ENCODE peak calls at places on chromosomes 3 and 15, in nine cellular contexts. One of them, this sample, is unnamed.

GRCh38 chr3:34463414-34463813 is 665.0 kb downstream of the PDCD6IP start:
- DNase-seq in heart left ventricle: no peak
- DNase-seq in tibial nerve: no peak
- DNase-seq in IMR-90: no peak
- DNase-seq in thyroid gland: no peak
- DNase-seq in sigmoid colon: no peak
- DNase-seq in HepG2: no peak
- DNase-seq in esophagus squamous epithelium: no peak
- DNase-seq in uterus: no peak
- DNase-seq in this sample: no peak

GRCh38 chr15:50523736-50524318 is 22.6 kb downstream of the USP50 start:
- DNase-seq in heart left ventricle: no peak
- DNase-seq in esophagus squamous epithelium: no peak
- DNase-seq in IMR-90: no peak
- DNase-seq in uterus: no peak
- DNase-seq in thyroid gland: no peak
- DNase-seq in tibial nerve: no peak
- DNase-seq in sigmoid colon: no peak
- DNase-seq in HepG2: no peak
- DNase-seq in this sample: no peak

GRCh38 chr3:126696701-126697267 is 7.3 kb upstream of the CHCHD6 start:
- DNase-seq in thyroid gland: peak; percentile 76
- DNase-seq in sigmoid colon: no peak
- DNase-seq in HepG2: no peak
- DNase-seq in esophagus squamous epithelium: no peak
- DNase-seq in uterus: no peak
- DNase-seq in IMR-90: no peak
- DNase-seq in tibial nerve: no peak
- DNase-seq in heart left ventricle: no peak
- DNase-seq in this sample: no peak

GRCh38 chr3:42473083-42473932 is 29.1 kb upstream of the VIPR1 start:
- DNase-seq in tibial nerve: no peak
- DNase-seq in esophagus squamous epithelium: no peak
- DNase-seq in sigmoid colon: no peak
- DNase-seq in HepG2: no peak
- DNase-seq in thyroid gland: peak; percentile 11
- DNase-seq in IMR-90: peak; percentile 16
- DNase-seq in uterus: no peak
- DNase-seq in heart left ventricle: no peak
- DNase-seq in this sample: peak; percentile 88

GRCh38 chr15:31037731-31038477 is 46.5 kb upstream of the MTMR10 start:
- DNase-seq in HepG2: no peak
- DNase-seq in tibial nerve: no peak
- DNase-seq in IMR-90: no peak
- DNase-seq in sigmoid colon: no peak
- DNase-seq in thyroid gland: no peak
- DNase-seq in esophagus squamous epithelium: no peak
- DNase-seq in uterus: no peak
- DNase-seq in heart left ventricle: no peak
- DNase-seq in this sample: no peak

GRCh38 chr3:185786956-185787877 is 37.6 kb downstream of the IGF2BP2 start:
- DNase-seq in IMR-90: no peak
- DNase-seq in heart left ventricle: no peak
- DNase-seq in sigmoid colon: no peak
- DNase-seq in esophagus squamous epithelium: no peak
- DNase-seq in uterus: no peak
- DNase-seq in thyroid gland: peak; percentile 28
- DNase-seq in HepG2: no peak
- DNase-seq in tibial nerve: no peak
- DNase-seq in this sample: no peak

GRCh38 chr3:181464033-181464694 is 247.6 kb upstream of the SOX2 start:
- DNase-seq in HepG2: no peak
- DNase-seq in IMR-90: no peak
- DNase-seq in uterus: no peak
- DNase-seq in thyroid gland: no peak
- DNase-seq in sigmoid colon: no peak
- DNase-seq in tibial nerve: no peak
- DNase-seq in esophagus squamous epithelium: no peak
- DNase-seq in heart left ventricle: no peak
- DNase-seq in this sample: no peak

GRCh38 chr3:14019459-14019858 is 105.2 kb downstream of the CHCHD4 start:
- DNase-seq in tibial nerve: no peak
- DNase-seq in esophagus squamous epithelium: no peak
- DNase-seq in heart left ventricle: no peak
- DNase-seq in uterus: no peak
- DNase-seq in IMR-90: peak; percentile 2
- DNase-seq in HepG2: no peak
- DNase-seq in thyroid gland: no peak
- DNase-seq in sigmoid colon: no peak
- DNase-seq in this sample: no peak

GRCh38 chr3:133964547-133964946 is 65.2 kb downstream of the SLCO2A1 start:
- DNase-seq in heart left ventricle: no peak
- DNase-seq in HepG2: peak; percentile 4
- DNase-seq in thyroid gland: no peak
- DNase-seq in tibial nerve: no peak
- DNase-seq in esophagus squamous epithelium: no peak
- DNase-seq in sigmoid colon: no peak
- DNase-seq in uterus: no peak
- DNase-seq in IMR-90: no peak
- DNase-seq in this sample: no peak

GRCh38 chr3:99471353-99472323 is 166.8 kb upstream of the COL8A1 start:
- DNase-seq in heart left ventricle: peak; percentile 24
- DNase-seq in uterus: no peak
- DNase-seq in sigmoid colon: no peak
- DNase-seq in esophagus squamous epithelium: no peak
- DNase-seq in IMR-90: no peak
- DNase-seq in thyroid gland: no peak
- DNase-seq in HepG2: no peak
- DNase-seq in tibial nerve: no peak
- DNase-seq in this sample: no peak

GRCh38 chr3:30435950-30436349 is 170.5 kb upstream of the TGFBR2 start:
- DNase-seq in thyroid gland: no peak
- DNase-seq in esophagus squamous epithelium: no peak
- DNase-seq in sigmoid colon: no peak
- DNase-seq in IMR-90: no peak
- DNase-seq in HepG2: no peak
- DNase-seq in heart left ventricle: no peak
- DNase-seq in uterus: no peak
- DNase-seq in tibial nerve: no peak
- DNase-seq in this sample: no peak

GRCh38 chr15:26716069-26716468 is 56.8 kb downstream of the GABRB3 start:
- DNase-seq in IMR-90: no peak
- DNase-seq in tibial nerve: no peak
- DNase-seq in uterus: no peak
- DNase-seq in esophagus squamous epithelium: no peak
- DNase-seq in HepG2: no peak
- DNase-seq in sigmoid colon: no peak
- DNase-seq in heart left ventricle: no peak
- DNase-seq in thyroid gland: no peak
- DNase-seq in this sample: no peak

DNA sequence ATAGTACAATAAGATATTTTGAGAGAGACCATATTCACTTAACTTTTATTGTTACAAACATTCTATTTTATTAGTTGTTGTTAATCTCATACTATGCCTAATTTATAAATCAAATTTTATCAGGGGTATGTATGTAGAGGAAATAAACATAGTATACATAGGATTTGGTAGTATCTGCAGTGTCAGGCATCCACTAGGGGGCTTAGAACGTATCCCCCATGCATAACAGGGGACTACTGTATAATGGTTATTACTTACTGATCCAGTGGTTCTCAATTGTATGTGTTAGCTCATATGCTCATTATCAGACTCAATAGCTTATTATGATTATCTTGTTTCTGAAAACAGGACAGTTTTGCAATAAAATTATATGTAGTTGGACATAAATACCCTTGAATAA is 27.6 kb downstream of the CMC1 start:
- DNase-seq in HepG2: no peak
- DNase-seq in uterus: no peak
- DNase-seq in esophagus squamous epithelium: no peak
- DNase-seq in heart left ventricle: no peak
- DNase-seq in thyroid gland: no peak
- DNase-seq in tibial nerve: no peak
- DNase-seq in sigmoid colon: no peak
- DNase-seq in IMR-90: no peak
- DNase-seq in this sample: no peak
- TF ChIP-seq CTCF in HepG2: no peak
- TF ChIP-seq CTCF in uterus: no peak
- TF ChIP-seq CTCF in esophagus squamous epithelium: no peak
- TF ChIP-seq CTCF in heart left ventricle: no peak
- TF ChIP-seq CTCF in thyroid gland: no peak
- TF ChIP-seq CTCF in tibial nerve: no peak
- TF ChIP-seq CTCF in sigmoid colon: no peak
- TF ChIP-seq CTCF in IMR-90: peak; percentile 8
- TF ChIP-seq CTCF in this sample: no peak

GRCh38 chr3:143081844-143082778 is 37.5 kb upstream of the CHST2 start:
- DNase-seq in uterus: no peak
- DNase-seq in HepG2: no peak
- DNase-seq in thyroid gland: no peak
- DNase-seq in esophagus squamous epithelium: peak; percentile 1
- DNase-seq in heart left ventricle: no peak
- DNase-seq in IMR-90: no peak
- DNase-seq in sigmoid colon: no peak
- DNase-seq in tibial nerve: no peak
- DNase-seq in this sample: no peak
- TF ChIP-seq POLR2A in uterus: no peak
- TF ChIP-seq POLR2A in HepG2: no peak
- TF ChIP-seq POLR2A in thyroid gland: no peak
- TF ChIP-seq POLR2A in esophagus squamous epithelium: no peak
- TF ChIP-seq POLR2A in heart left ventricle: no peak
- TF ChIP-seq POLR2A in IMR-90: no peak
- TF ChIP-seq POLR2A in sigmoid colon: no peak
- TF ChIP-seq POLR2A in tibial nerve: no peak
- TF ChIP-seq POLR2A in this sample: no peak

DNA sequence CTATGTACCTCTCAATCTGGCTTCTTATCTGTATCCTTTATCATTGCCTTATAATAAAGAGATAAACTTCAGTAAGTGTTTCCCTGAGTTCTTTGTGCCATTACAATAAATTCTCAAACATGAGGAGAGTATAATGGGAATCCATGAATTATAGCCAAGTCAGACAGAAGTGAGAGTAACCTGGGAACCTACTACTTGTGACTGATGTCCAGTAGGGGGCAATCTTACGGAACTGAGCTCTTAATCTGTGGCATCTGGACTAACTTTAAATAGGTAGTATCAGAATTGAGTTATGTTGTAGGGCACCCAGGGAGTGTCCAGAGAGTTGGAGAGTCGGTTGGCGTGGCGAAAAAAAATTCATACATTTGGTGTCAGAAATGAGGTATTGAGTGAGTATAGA is 542.6 kb downstream of the ZBBX start:
- DNase-seq in HepG2: peak; percentile 32
- DNase-seq in sigmoid colon: no peak
- DNase-seq in heart left ventricle: no peak
- DNase-seq in tibial nerve: no peak
- DNase-seq in IMR-90: no peak
- DNase-seq in thyroid gland: no peak
- DNase-seq in esophagus squamous epithelium: no peak
- DNase-seq in uterus: no peak
- DNase-seq in this sample: no peak
- TF ChIP-seq CTCF in HepG2: peak; percentile 61
- TF ChIP-seq CTCF in sigmoid colon: no peak
- TF ChIP-seq CTCF in heart left ventricle: no peak
- TF ChIP-seq CTCF in tibial nerve: no peak
- TF ChIP-seq CTCF in IMR-90: no peak
- TF ChIP-seq CTCF in thyroid gland: no peak
- TF ChIP-seq CTCF in esophagus squamous epithelium: no peak
- TF ChIP-seq CTCF in uterus: no peak
- TF ChIP-seq CTCF in this sample: no peak

GRCh38 chr3:47260605-47261004 is 22.0 kb downstream of the KIF9 start:
- DNase-seq in sigmoid colon: no peak
- DNase-seq in tibial nerve: no peak
- DNase-seq in thyroid gland: no peak
- DNase-seq in IMR-90: no peak
- DNase-seq in heart left ventricle: no peak
- DNase-seq in HepG2: no peak
- DNase-seq in esophagus squamous epithelium: no peak
- DNase-seq in uterus: no peak
- DNase-seq in this sample: no peak
- TF ChIP-seq POLR2A in sigmoid colon: no peak
- TF ChIP-seq POLR2A in tibial nerve: no peak
- TF ChIP-seq POLR2A in thyroid gland: no peak
- TF ChIP-seq POLR2A in IMR-90: no peak
- TF ChIP-seq POLR2A in heart left ventricle: no peak
- TF ChIP-seq POLR2A in HepG2: no peak
- TF ChIP-seq POLR2A in esophagus squamous epithelium: no peak
- TF ChIP-seq POLR2A in uterus: no peak
- TF ChIP-seq POLR2A in this sample: no peak

GRCh38 chr15:23472678-23473077 is 25.6 kb upstream of the GOLGA6L2 start:
- DNase-seq in heart left ventricle: no peak
- DNase-seq in HepG2: no peak
- DNase-seq in thyroid gland: no peak
- DNase-seq in uterus: no peak
- DNase-seq in IMR-90: no peak
- DNase-seq in esophagus squamous epithelium: no peak
- DNase-seq in sigmoid colon: no peak
- DNase-seq in tibial nerve: no peak
- DNase-seq in this sample: no peak

GRCh38 chr15:23472033-23472432 is 25.0 kb upstream of the GOLGA6L2 start:
- DNase-seq in tibial nerve: no peak
- DNase-seq in thyroid gland: no peak
- DNase-seq in esophagus squamous epithelium: no peak
- DNase-seq in uterus: no peak
- DNase-seq in sigmoid colon: no peak
- DNase-seq in heart left ventricle: no peak
- DNase-seq in HepG2: no peak
- DNase-seq in IMR-90: no peak
- DNase-seq in this sample: no peak

DNA sequence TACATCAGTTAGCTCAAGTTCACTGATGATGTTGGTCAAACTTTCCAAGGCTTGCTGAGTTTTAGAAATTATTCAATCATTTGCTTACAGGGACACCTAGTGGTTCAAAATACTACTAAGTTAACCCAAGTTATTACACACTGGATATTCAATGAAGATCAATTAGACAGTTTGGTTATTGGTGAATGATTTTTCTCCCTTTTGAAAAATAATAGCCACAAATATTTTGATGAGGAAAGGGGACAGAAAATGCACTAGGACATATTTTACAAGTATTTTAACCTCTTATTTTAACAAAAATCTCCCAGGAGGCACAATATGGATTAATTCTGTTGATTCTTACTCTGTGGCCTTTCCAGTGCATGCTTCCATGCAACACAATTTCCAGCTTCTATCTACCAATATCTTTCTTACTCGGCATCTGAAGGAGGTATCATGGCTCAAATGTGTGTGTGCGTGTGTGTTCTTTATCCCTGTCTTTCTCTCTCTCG is 20.1 kb upstream of the GOLGA6L2 start:
- DNase-seq in thyroid gland: no peak
- DNase-seq in HepG2: peak; percentile 23
- DNase-seq in uterus: no peak
- DNase-seq in esophagus squamous epithelium: no peak
- DNase-seq in IMR-90: peak; percentile 11
- DNase-seq in tibial nerve: no peak
- DNase-seq in heart left ventricle: no peak
- DNase-seq in sigmoid colon: no peak
- DNase-seq in this sample: no peak
- TF ChIP-seq CTCF in thyroid gland: peak; percentile 37
- TF ChIP-seq CTCF in HepG2: peak; percentile 65
- TF ChIP-seq CTCF in uterus: no peak
- TF ChIP-seq CTCF in esophagus squamous epithelium: peak; percentile 20
- TF ChIP-seq CTCF in IMR-90: peak; percentile 41
- TF ChIP-seq CTCF in tibial nerve: peak; percentile 32
- TF ChIP-seq CTCF in heart left ventricle: peak; percentile 45
- TF ChIP-seq CTCF in sigmoid colon: peak; percentile 39
- TF ChIP-seq CTCF in this sample: no peak